ENCODE peak calls at places on chromosomes 12 and 14, in six cellular contexts. J, L, C, R, B and H are unnamed samples.

GRCh38 chr12:3604750-3605638 is 114.0 kb downstream of the PRMT8 start:
- DNase-seq in J (peak; percentile 4), L (peak; percentile 1), C (peak; percentile 77), R (no peak), B (peak; percentile 58), H (peak; percentile 1)

GRCh38 chr12:54175130-54175963 is 13.4 kb downstream of the SMUG1 start:
- DNase-seq in J (no peak), L (no peak), C (no peak), R (no peak), B (no peak), H (no peak)

GRCh38 chr14:69323266-69323966 is 63.5 kb downstream of the GALNT16 start:
- DNase-seq in J (no peak), L (no peak), C (no peak), R (no peak), B (no peak), H (no peak)

GRCh38 chr14:60655114-60655897 is 6.0 kb upstream of the SIX1 start:
- DNase-seq in J (no peak), L (no peak), C (no peak), R (no peak), B (no peak), H (no peak)

GRCh38 chr12:107415834-107416233 is 269.8 kb upstream of the PWP1 start:
- DNase-seq in J (no peak), L (peak; percentile 95), C (no peak), R (no peak), B (no peak), H (no peak)

GRCh38 chr12:113870035-113870434 is 96.1 kb downstream of the RBM19 start:
- DNase-seq in J (no peak), L (no peak), C (no peak), R (no peak), B (peak; percentile 51), H (no peak)

GRCh38 chr14:28467611-28468010 is 299.0 kb upstream of the FOXG1 start:
- DNase-seq in J (no peak), L (no peak), C (no peak), R (no peak), B (no peak), H (no peak)

GRCh38 chr14:100150932-100151587 is 8.4 kb downstream of the DEGS2 start:
- DNase-seq in J (no peak), L (no peak), C (no peak), R (no peak), B (no peak), H (no peak)

GRCh38 chr12:22787557-22787956 is 162.6 kb downstream of the ETNK1 start:
- DNase-seq in J (no peak), L (no peak), C (no peak), R (no peak), B (no peak), H (peak; percentile 36)

GRCh38 chr12:80912906-80913769 is 24.6 kb downstream of the LIN7A start:
- DNase-seq in J (no peak), L (no peak), C (no peak), R (no peak), B (no peak), H (no peak)

GRCh38 chr12:8011331-8011730 is 21.2 kb upstream of the FOXJ2 start:
- DNase-seq in J (peak; percentile 62), L (peak; percentile 59), C (no peak), R (no peak), B (no peak), H (no peak)

GRCh38 chr14:23930742-23931141 is 22.8 kb upstream of the DHRS4 start:
- DNase-seq in J (no peak), L (peak; percentile 36), C (no peak), R (no peak), B (no peak), H (peak; percentile 66)

GRCh38 chr14:74579447-74580274 is 32.4 kb downstream of the LTBP2 start:
- DNase-seq in J (peak; percentile 82), L (peak; percentile 95), C (no peak), R (no peak), B (no peak), H (peak; percentile 97)

GRCh38 chr12:111448266-111448830 is 42.6 kb downstream of the SH2B3 start:
- DNase-seq in J (no peak), L (no peak), C (no peak), R (no peak), B (no peak), H (no peak)

GRCh38 chr12:117854339-117855012 is 114.3 kb downstream of the KSR2 start:
- DNase-seq in J (peak; percentile 62), L (peak; percentile 22), C (peak; percentile 13), R (no peak), B (no peak), H (peak; percentile 36)

GRCh38 chr12:50589650-50590435 is 85.1 kb downstream of the DIP2B start:
- DNase-seq in J (peak; percentile 90), L (peak; percentile 97), C (no peak), R (no peak), B (no peak), H (peak; percentile 94)

GRCh38 chr12:124992874-124993567 is 424 bp upstream of the BRI3BP start:
- DNase-seq in J (peak; percentile 52), L (peak; percentile 49), C (peak; percentile 92), R (peak; percentile 69), B (peak; percentile 82), H (peak; percentile 18)

GRCh38 chr12:121576851-121577391 is 3.9 kb downstream of the KDM2B start:
- DNase-seq in J (peak; percentile 62), L (peak; percentile 90), C (no peak), R (no peak), B (no peak), H (peak; percentile 70)

GRCh38 chr12:43816168-43816567 is 10.1 kb upstream of the TWF1 start:
- DNase-seq in J (no peak), L (peak; percentile 25), C (no peak), R (no peak), B (no peak), H (no peak)

GRCh38 chr14:51176819-51177218 is 63.2 kb upstream of the TMX1 start:
- DNase-seq in J (no peak), L (no peak), C (no peak), R (no peak), B (no peak), H (peak; percentile 36)

GRCh38 chr12:120710805-120711296 is 593 bp downstream of the UNC119B start:
- DNase-seq in J (no peak), L (peak; percentile 11), C (no peak), R (peak; percentile 39), B (no peak), H (no peak)